ENCODE peak calls at places on chromosomes 4 and X, in eight cellular contexts. S is A549, D is tibial nerve, A is sigmoid colon, H is transverse colon, P is stomach, Y is upper lobe of left lung, Q is H1. K is an unnamed sample.

GRCh38 chr4:39151120-39151713 is 31.1 kb upstream of the WDR19 start:
- DNase-seq in S (no peak), A (no peak), H (no peak), Q (no peak), P (no peak), Y (no peak), D (no peak), K (no peak)

GRCh38 chrX:39418132-39418935 is 617.1 kb downstream of the MID1IP1 start:
- DNase-seq in Q (no peak), D (no peak), S (no peak), P (no peak), H (no peak), Y (no peak), A (no peak), K (no peak)

GRCh38 chr4:105471566-105472176 is 2.2 kb downstream of the PPA2 start:
- DNase-seq in H (peak; percentile 78), S (peak; percentile 48), A (peak; percentile 82), Y (peak; percentile 80), P (peak; percentile 74), D (peak; percentile 43), Q (peak; percentile 27), K (peak; percentile 75)

GRCh38 chrX:86047174-86047991 is at the start of gene CHM:
- DNase-seq in Q (no peak), A (peak; percentile 77), D (peak; percentile 14), Y (peak; percentile 66), H (peak; percentile 58), P (peak; percentile 45), S (peak; percentile 75), K (peak; percentile 68)

GRCh38 chrX:43631841-43632240 is 24.3 kb upstream of the MAOA start:
- DNase-seq in S (no peak), D (no peak), H (no peak), A (no peak), Y (no peak), P (no peak), Q (no peak), K (no peak)

GRCh38 chr4:125317526-125317880 is 2.7 kb downstream of the FAT4 start:
- DNase-seq in Y (no peak), A (peak; percentile 73), S (peak; percentile 18), Q (no peak), D (peak; percentile 25), H (peak; percentile 21), P (no peak), K (no peak)

GRCh38 chr4:25299476-25300203 is 12.9 kb upstream of the ZCCHC4 start:
- DNase-seq in P (peak; percentile 82), H (peak; percentile 51), Y (peak; percentile 81), S (no peak), A (no peak), D (no peak), Q (no peak), K (no peak)

GRCh38 chr4:140609548-140610425 is 41.0 kb upstream of the UCP1 start:
- DNase-seq in Q (no peak), P (no peak), S (peak; percentile 55), Y (no peak), H (no peak), A (no peak), D (no peak), K (no peak)

GRCh38 chrX:131059231-131059630 is 1.1 kb downstream of the ARHGAP36 start:
- DNase-seq in P (no peak), S (no peak), H (no peak), Q (no peak), Y (no peak), D (no peak), A (no peak), K (no peak)

GRCh38 chr4:14985843-14986242 is 16.4 kb upstream of the CPEB2 start:
- DNase-seq in D (no peak), Y (no peak), A (no peak), H (no peak), Q (no peak), P (no peak), S (no peak), K (no peak)

GRCh38 chrX:24561121-24561520 is 86.0 kb downstream of the PCYT1B start:
- DNase-seq in D (no peak), S (peak; percentile 23), P (no peak), Q (no peak), A (no peak), Y (no peak), H (no peak), K (no peak)

GRCh38 chr4:183821090-183821853 is 83.8 kb upstream of the STOX2 start:
- DNase-seq in A (no peak), D (no peak), P (no peak), Q (no peak), S (no peak), H (peak; percentile 71), Y (no peak), K (no peak)

GRCh38 chrX:104854188-104854587 is 288.2 kb downstream of the IL1RAPL2 start:
- DNase-seq in Y (no peak), S (no peak), P (no peak), H (no peak), Q (no peak), A (no peak), D (no peak), K (no peak)

DNA sequence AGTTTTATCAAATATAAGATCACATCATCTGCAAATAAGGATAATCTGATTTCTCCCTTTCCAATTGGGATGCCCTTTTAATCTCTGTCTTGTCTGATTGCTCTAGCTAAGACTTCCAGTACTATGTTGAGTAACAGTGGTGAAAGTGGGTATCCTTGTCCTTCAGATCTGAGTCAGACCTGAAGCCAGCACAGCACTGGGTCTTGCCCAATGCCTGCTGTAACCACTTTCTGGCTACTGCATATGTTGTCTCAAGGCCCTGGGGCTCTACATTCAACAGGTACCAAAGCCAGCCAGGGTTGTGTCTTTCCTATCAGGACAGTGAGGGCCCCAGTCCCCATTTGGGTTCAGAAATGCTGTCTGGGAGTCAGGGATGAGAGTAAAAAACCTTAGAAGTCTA is 90.3 kb downstream of the CYSLTR1 start:
- DNase-seq in Y (no peak), H (no peak), Q (no peak), A (no peak), P (no peak), D (no peak), S (no peak), K (no peak)
- TF ChIP-seq EP300 in Y (no peak), H (no peak), Q (no peak), A (no peak), P (no peak), D (no peak), S (no peak), K (no peak)

GRCh38 chr4:182789588-182789987 is 127.6 kb downstream of the DCTD start:
- DNase-seq in H (no peak), Y (no peak), A (no peak), D (no peak), S (no peak), Q (no peak), P (no peak), K (no peak)

GRCh38 chr4:182788197-182788596 is 129.0 kb downstream of the DCTD start:
- DNase-seq in Y (no peak), P (no peak), S (no peak), A (no peak), Q (no peak), D (no peak), H (no peak), K (no peak)
- TF ChIP-seq EP300 in Y (no peak), P (no peak), S (no peak), A (no peak), Q (no peak), D (no peak), H (no peak), K (no peak)

GRCh38 chr4:7366958-7367353 is 67.8 kb downstream of the PSAPL1 start:
- DNase-seq in Y (no peak), S (no peak), D (no peak), P (no peak), H (no peak), A (peak; percentile 30), Q (no peak), K (no peak)

GRCh38 chr4:7367361-7367760 is 67.4 kb downstream of the PSAPL1 start:
- DNase-seq in Q (no peak), A (peak; percentile 35), P (no peak), H (no peak), D (no peak), S (no peak), Y (no peak), K (no peak)

GRCh38 chr4:7364979-7365378 is 69.8 kb downstream of the PSAPL1 start:
- DNase-seq in H (no peak), Y (peak; percentile 77), Q (no peak), A (no peak), S (no peak), D (no peak), P (no peak), K (no peak)

GRCh38 chr4:7366180-7366957 is 68.4 kb downstream of the PSAPL1 start:
- DNase-seq in A (peak; percentile 40), Y (peak; percentile 55), H (no peak), P (no peak), S (no peak), Q (no peak), D (no peak), K (no peak)

DNA sequence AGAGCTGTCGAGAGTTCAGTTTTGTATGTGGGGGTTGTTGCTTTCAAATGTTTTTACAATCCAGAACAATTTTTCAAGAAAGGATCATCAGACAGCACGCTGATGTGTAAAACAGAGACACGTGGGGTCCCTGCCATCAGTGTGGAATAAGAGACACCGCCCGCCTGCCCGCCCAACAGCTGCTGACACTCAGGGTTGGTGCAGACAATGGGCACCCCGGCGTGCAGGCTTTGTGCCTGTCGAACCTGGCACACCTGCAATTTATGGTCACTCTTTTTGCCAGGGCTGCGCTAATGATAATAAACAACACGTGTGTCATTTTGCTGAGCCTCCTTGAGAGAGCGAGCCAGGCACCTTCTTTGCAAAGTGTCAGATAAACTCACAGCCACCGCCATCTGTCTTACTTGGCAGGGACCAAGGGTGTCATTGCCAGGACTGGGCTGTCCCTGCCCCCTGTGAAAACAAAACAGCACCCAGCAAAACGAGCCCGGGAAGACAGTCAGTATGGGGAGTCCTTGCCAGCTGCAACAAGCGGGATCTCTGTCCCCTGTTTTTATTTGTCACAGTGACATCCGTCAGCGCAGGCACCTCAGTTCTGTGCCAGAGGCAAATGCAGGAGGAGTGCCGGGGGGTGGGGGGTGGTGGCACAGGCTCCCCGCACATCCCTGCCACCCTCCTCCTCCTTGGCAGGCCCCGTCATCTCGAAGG is 69.1 kb downstream of the PSAPL1 start:
- DNase-seq in H (no peak), D (no peak), A (no peak), Q (no peak), Y (no peak), P (no peak), S (no peak), K (no peak)
- TF ChIP-seq EP300 in H (no peak), D (no peak), A (no peak), Q (no peak), Y (no peak), P (no peak), S (no peak), K (no peak)

GRCh38 chr4:1321486-1321885 is 25.5 kb upstream of the UVSSA start:
- DNase-seq in S (no peak), H (no peak), Y (no peak), A (no peak), Q (no peak), P (no peak), D (no peak), K (no peak)

GRCh38 chr4:1323280-1323634 is 23.8 kb upstream of the UVSSA start:
- DNase-seq in S (no peak), Y (no peak), D (no peak), H (no peak), Q (no peak), P (no peak), A (no peak), K (no peak)

GRCh38 chr4:1323635-1324442 is 23.2 kb upstream of the UVSSA start:
- DNase-seq in Q (no peak), A (no peak), P (no peak), Y (no peak), S (peak; percentile 44), H (no peak), D (no peak), K (no peak)

GRCh38 chr4:1325176-1325480 is 21.9 kb upstream of the UVSSA start:
- DNase-seq in Q (no peak), A (no peak), P (no peak), H (no peak), S (no peak), Y (no peak), D (no peak), K (no peak)

GRCh38 chr4:1321946-1322650 is 24.9 kb upstream of the UVSSA start:
- DNase-seq in H (no peak), P (no peak), Y (no peak), D (no peak), S (no peak), A (no peak), Q (no peak), K (no peak)
- TF ChIP-seq EP300 in H (no peak), P (no peak), Y (no peak), D (no peak), S (no peak), A (no peak), Q (no peak), K (no peak)